ENCODE peak calls at places on chromosomes 2 and 18, in six cellular contexts. W is Calu3; H is stimulated activated CD8-positive, alpha-beta memory T cell treated with anti-CD3 and anti-CD28 coated beads, Interleukin-4, amount 100 ng/mL, for 1 hour; V is left ventricle myocardium inferior; U is NCI-H2171 treated with DMSO at 0.1 percent for 48 hours; A is right lobe of liver. Y is an unnamed sample.

GRCh38 chr2:131425191-131426021 is 50.5 kb upstream of the TUBA3D start:
- DNase-seq in V (no peak), U (peak), H (no peak), W (no peak), A (no peak), Y (no peak)

GRCh38 chr2:55419236-55419513 is 481 bp downstream of the CCDC88A start:
- DNase-seq in W (peak), H (no peak), A (no peak), U (peak), V (no peak), Y (no peak)

GRCh38 chr2:217914878-217915277 is 87.9 kb downstream of the TNS1 start:
- DNase-seq in V (no peak), W (no peak), A (no peak), U (no peak), H (no peak), Y (no peak)

GRCh38 chr2:38263293-38263692 is 113.8 kb downstream of the ATL2 start:
- DNase-seq in U (peak), A (no peak), H (no peak), V (no peak), W (no peak), Y (no peak)

GRCh38 chr2:158197940-158198339 is 96.3 kb downstream of the UPP2 start:
- DNase-seq in W (no peak), H (no peak), A (no peak), U (no peak), V (no peak), Y (no peak)

GRCh38 chr2:219002395-219003266 is 9.4 kb upstream of the CRYBA2 start:
- DNase-seq in V (no peak), A (peak), W (peak), H (no peak), U (peak), Y (no peak)

GRCh38 chr2:239344857-239345216 is 56.0 kb downstream of the HDAC4 start:
- DNase-seq in A (no peak), W (no peak), U (peak), V (peak), H (no peak), Y (no peak)

GRCh38 chr2:2328847-2329246 is 2.2 kb downstream of the MYT1L start:
- DNase-seq in W (no peak), U (peak), H (no peak), A (no peak), V (no peak), Y (no peak)

GRCh38 chr2:19503406-19503805 is 145.0 kb upstream of the OSR1 start:
- DNase-seq in A (no peak), H (no peak), V (no peak), W (no peak), U (no peak), Y (no peak)

GRCh38 chr2:18752022-18752493 is 162.7 kb upstream of the NT5C1B start:
- DNase-seq in W (no peak), A (peak), V (no peak), U (no peak), H (no peak), Y (peak)

GRCh38 chr2:231357931-231358330 is 37.6 kb upstream of the B3GNT7 start:
- DNase-seq in V (no peak), W (no peak), U (no peak), H (no peak), A (no peak), Y (no peak)

GRCh38 chr2:234789926-234790325 is 161.9 kb upstream of the SH3BP4 start:
- DNase-seq in H (no peak), A (no peak), U (no peak), V (no peak), W (no peak), Y (no peak)

GRCh38 chr18:49044898-49045297 is 94.1 kb upstream of the SMAD7 start:
- DNase-seq in V (no peak), H (no peak), U (no peak), A (no peak), W (no peak), Y (no peak)

GRCh38 chr18:50817898-50818250 is 1.9 kb downstream of the MRO start:
- DNase-seq in A (no peak), W (no peak), U (no peak), V (no peak), H (no peak), Y (no peak)

GRCh38 chr2:156399224-156399949 is 36.8 kb upstream of the GPD2 start:
- DNase-seq in V (no peak), W (peak), A (peak), U (no peak), H (no peak), Y (peak)

GRCh38 chr2:232898592-232899541 is 28.8 kb downstream of the SNORC start:
- DNase-seq in A (no peak), W (no peak), U (no peak), V (no peak), H (no peak), Y (no peak)

GRCh38 chr2:211085056-211085680 is 528.8 kb downstream of the CPS1 start:
- DNase-seq in A (no peak), W (peak), V (no peak), U (peak), H (no peak), Y (no peak)

GRCh38 chr2:108215794-108216211 is 24.0 kb upstream of the SULT1C3 start:
- DNase-seq in W (peak), H (no peak), V (no peak), U (peak), A (peak), Y (peak)

GRCh38 chr2:128607981-128608506 is 289.4 kb upstream of the HS6ST1 start:
- DNase-seq in H (no peak), A (peak), V (peak), W (no peak), U (no peak), Y (no peak)

GRCh38 chr18:12014521-12014920 is 33.2 kb downstream of the IMPA2 start:
- DNase-seq in U (no peak), H (no peak), V (no peak), A (no peak), W (no peak), Y (no peak)

GRCh38 chr2:120305296-120305695 is 40.6 kb upstream of the INHBB start:
- DNase-seq in H (no peak), U (peak), W (no peak), V (no peak), A (no peak), Y (no peak)

GRCh38 chr18:3451989-3452749 is 2.2 kb downstream of the TGIF1 start:
- DNase-seq in H (no peak), U (no peak), A (peak), V (peak), W (peak), Y (peak)

GRCh38 chr2:151523825-151524224 is 114.1 kb downstream of the RIF1 start:
- DNase-seq in U (no peak), V (no peak), H (no peak), A (no peak), W (no peak), Y (no peak)

GRCh38 chr2:43129676-43130547 is 96.5 kb downstream of the ZFP36L2 start:
- DNase-seq in W (no peak), U (no peak), V (peak), A (no peak), H (no peak), Y (peak)

GRCh38 chr2:132446460-132446859 is 29.9 kb downstream of the GPR39 start:
- DNase-seq in A (no peak), U (no peak), H (no peak), V (no peak), W (no peak), Y (no peak)

GRCh38 chr2:101775636-101776035 is 78.1 kb downstream of the MAP4K4 start:
- DNase-seq in W (no peak), H (no peak), U (no peak), V (no peak), A (no peak), Y (no peak)

GRCh38 chr18:72922895-72923294 is 55.1 kb upstream of the NETO1 start:
- DNase-seq in U (no peak), W (no peak), H (no peak), A (no peak), V (no peak), Y (no peak)

GRCh38 chr2:113225505-113226259 is 51.9 kb downstream of the PSD4 start:
- DNase-seq in V (no peak), U (peak), W (no peak), A (no peak), H (no peak), Y (no peak)

GRCh38 chr2:169015943-169016342 is 15.2 kb downstream of the ABCB11 start:
- DNase-seq in W (peak), U (no peak), A (no peak), H (no peak), V (no peak), Y (no peak)

GRCh38 chr2:160379399-160379798 is 114.2 kb downstream of the RBMS1 start:
- DNase-seq in W (no peak), V (no peak), U (no peak), A (no peak), H (no peak), Y (peak)

GRCh38 chr2:45930396-45930792 is 278.9 kb downstream of the PRKCE start:
- DNase-seq in A (no peak), U (no peak), W (no peak), H (no peak), V (no peak), Y (no peak)

GRCh38 chr2:64414736-64415435 is 39.1 kb upstream of the LGALSL start:
- DNase-seq in H (no peak), A (no peak), U (no peak), V (no peak), W (no peak), Y (no peak)